ENCODE peak calls at places on chromosomes 11 and 22, in ten cellular contexts. C is A673, S is A549, X is mucosa of descending colon, Q is heart left ventricle, T is stomach, L is lung, V is Panc1, A is spleen, U is keratinocyte. R is an unnamed sample.

GRCh38 chr22:37582526-37582925 is 2.6 kb upstream of the LGALS2 start:
- DNase-seq in V (no peak), C (no peak), X (no peak), A (no peak), T (no peak), L (no peak), Q (no peak), U (no peak), S (no peak), R (no peak)

GRCh38 chr11:33828604-33829429 is 54.5 kb upstream of the FBXO3 start:
- DNase-seq in Q (no peak), T (no peak), L (no peak), V (no peak), S (peak; percentile 33), X (no peak), A (no peak), C (no peak), U (no peak), R (no peak)

GRCh38 chr11:77438487-77438886 is 35.4 kb downstream of the PAK1 start:
- DNase-seq in L (no peak), S (no peak), C (no peak), U (no peak), T (no peak), Q (no peak), X (no peak), V (no peak), A (no peak), R (no peak)

GRCh38 chr22:38214248-38215056 is 12.7 kb downstream of the MAFF start:
- DNase-seq in V (no peak), L (peak; percentile 63), C (peak; percentile 78), U (no peak), A (peak; percentile 89), X (peak; percentile 82), Q (peak; percentile 62), S (no peak), T (peak; percentile 63), R (peak; percentile 70)

GRCh38 chr22:23402275-23403151 is 177.6 kb downstream of the IGLL1 start:
- DNase-seq in X (peak; percentile 79), Q (peak; percentile 28), L (peak; percentile 68), C (peak; percentile 73), A (peak; percentile 88), U (peak; percentile 11), S (peak; percentile 48), V (no peak), T (peak; percentile 75), R (peak; percentile 83)

GRCh38 chr11:2886936-2887335 is 1.4 kb upstream of the CDKN1C start:
- DNase-seq in A (peak; percentile 77), X (peak; percentile 49), U (no peak), C (no peak), Q (no peak), T (no peak), S (no peak), L (no peak), V (no peak), R (no peak)

GRCh38 chr11:63504054-63504453 is 1.8 kb upstream of the LGALS12 start:
- DNase-seq in L (no peak), X (no peak), A (no peak), Q (no peak), U (no peak), S (no peak), T (no peak), C (no peak), V (no peak), R (no peak)

GRCh38 chr11:130318031-130318673 is 3.4 kb upstream of the ZBTB44 start:
- DNase-seq in Q (no peak), X (no peak), U (no peak), T (no peak), L (no peak), S (no peak), A (no peak), C (no peak), V (no peak), R (no peak)

GRCh38 chr11:101269990-101270660 is 140.5 kb upstream of the PGR start:
- DNase-seq in X (no peak), A (no peak), C (no peak), T (no peak), L (no peak), U (no peak), S (no peak), Q (no peak), V (no peak), R (no peak)

GRCh38 chr11:17272823-17273222 is 3.7 kb upstream of the NUCB2 start:
- DNase-seq in U (no peak), Q (no peak), A (no peak), L (no peak), S (no peak), V (no peak), X (no peak), T (no peak), C (no peak), R (no peak)

GRCh38 chr11:2129699-2130366 is 9.4 kb downstream of the IGF2 start:
- DNase-seq in Q (no peak), A (peak; percentile 69), U (no peak), T (no peak), X (peak; percentile 40), V (no peak), C (no peak), S (no peak), L (no peak), R (no peak)

GRCh38 chr11:81915045-81915444 is 818.6 kb downstream of the FAM181B start:
- DNase-seq in S (no peak), C (peak; percentile 14), L (no peak), U (no peak), V (no peak), X (no peak), T (no peak), Q (no peak), A (no peak), R (no peak)

GRCh38 chr22:40687706-40688105 is 8.4 kb downstream of the MCHR1 start:
- DNase-seq in Q (no peak), U (no peak), S (no peak), A (no peak), T (no peak), V (no peak), X (no peak), L (no peak), C (no peak), R (no peak)

GRCh38 chr11:71936825-71937224 is 8.0 kb downstream of the RNF121 start:
- DNase-seq in A (no peak), S (no peak), V (no peak), U (no peak), T (no peak), L (no peak), Q (no peak), X (no peak), C (no peak), R (no peak)

GRCh38 chr22:19821523-19822300 is 33.0 kb downstream of the GNB1L start:
- DNase-seq in U (no peak), C (no peak), V (no peak), A (no peak), T (peak; percentile 13), X (peak; percentile 35), S (no peak), Q (no peak), L (no peak), R (peak; percentile 1)

GRCh38 chr11:84719935-84720577 is 907.1 kb downstream of the DLG2 start:
- DNase-seq in X (peak; percentile 48), S (no peak), T (no peak), L (no peak), U (no peak), A (peak; percentile 76), Q (peak; percentile 7), C (peak; percentile 18), V (no peak), R (peak; percentile 21)

GRCh38 chr22:42805998-42806481 is 51.0 kb downstream of the ARFGAP3 start:
- DNase-seq in V (no peak), Q (no peak), T (peak; percentile 25), L (peak; percentile 27), U (no peak), C (no peak), X (no peak), S (no peak), A (no peak), R (no peak)

GRCh38 chr11:35981581-35981980 is 37.7 kb downstream of the LDLRAD3 start:
- DNase-seq in Q (no peak), S (no peak), A (no peak), L (no peak), T (no peak), C (no peak), U (no peak), X (no peak), V (no peak), R (no peak)

GRCh38 chr11:49995559-49995958 is 13.2 kb upstream of the OR4C12 start:
- DNase-seq in U (peak; percentile 4), V (peak; percentile 8), S (no peak), T (no peak), A (no peak), C (peak; percentile 96), L (peak; percentile 50), Q (peak; percentile 23), X (no peak), R (no peak)
- H3K9me3 ChIP-seq in U (no peaks in the 10 kb centered on the region), V (peaks cover 4% of the 10 kb centered on the region), S (no peaks in the 10 kb centered on the region), T (peaks cover 2% of the 10 kb centered on the region), A (peaks cover 56% of the 10 kb centered on the region), C (peaks cover 16% of the 10 kb centered on the region), L (no peaks in the 10 kb centered on the region), Q (peaks cover 25% of the 10 kb centered on the region), X (peaks cover 27% of the 10 kb centered on the region), R (no peaks in the 10 kb centered on the region)

GRCh38 chr22:36359172-36359973 is 28.4 kb downstream of the MYH9 start:
- DNase-seq in X (peak; percentile 44), T (no peak), V (no peak), S (no peak), U (no peak), A (no peak), L (no peak), C (no peak), Q (no peak), R (peak; percentile 48)
- TF ChIP-seq CTCF in X (no peak), T (no peak), V (no peak), S (no peak), U (no peak), A (no peak), L (no peak), C (no peak), Q (no peak), R (no peak)

GRCh38 chr11:9280655-9281301 is 15.6 kb upstream of the DENND5A start:
- DNase-seq in Q (no peak), T (peak; percentile 57), V (no peak), S (no peak), U (no peak), C (peak; percentile 42), X (no peak), A (no peak), L (no peak), R (no peak)

GRCh38 chr11:9285850-9286587 is 20.9 kb upstream of the DENND5A start:
- DNase-seq in L (no peak), U (no peak), V (no peak), T (no peak), S (no peak), Q (peak; percentile 30), X (no peak), C (no peak), A (no peak), R (no peak)
- H3K9me3 ChIP-seq in L (no peaks in the 10 kb centered on the region), U (no peaks in the 10 kb centered on the region), V (no peaks in the 10 kb centered on the region), T (no peaks in the 10 kb centered on the region), S (no peaks in the 10 kb centered on the region), Q (no peaks in the 10 kb centered on the region), X (no peaks in the 10 kb centered on the region), C (no peaks in the 10 kb centered on the region), A (no peaks in the 10 kb centered on the region), R (no peaks in the 10 kb centered on the region)

DNA sequence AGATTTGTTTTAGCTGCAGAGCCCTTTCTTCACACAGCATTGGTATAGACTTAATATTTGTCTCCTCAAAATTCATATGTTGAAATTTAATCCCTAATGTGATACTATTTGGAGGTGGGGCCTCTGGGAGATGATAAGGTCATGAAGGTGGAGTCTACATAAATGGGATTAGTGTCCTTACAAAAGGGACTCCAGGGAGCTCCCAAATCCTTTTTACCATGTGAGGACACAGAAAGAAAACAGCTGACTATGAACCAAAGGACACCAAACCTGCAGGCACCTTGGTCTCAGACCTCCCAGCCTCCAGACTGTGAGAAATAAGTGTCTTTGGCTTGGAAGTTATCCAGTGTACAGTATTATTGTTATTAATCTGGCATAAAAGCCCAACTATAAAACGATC is 10.2 kb downstream of the SLC35F2 start:
- DNase-seq in T (no peak), U (no peak), X (no peak), L (no peak), A (no peak), V (no peak), C (peak; percentile 29), S (no peak), Q (no peak), R (no peak)
- TF ChIP-seq CTCF in T (no peak), U (no peak), X (no peak), L (no peak), A (no peak), V (no peak), C (no peak), S (no peak), Q (no peak), R (no peak)